ENCODE peak calls at places on chromosomes 4 and X, in seven cellular contexts. L, H, G, O, T, N and J are unnamed samples.

GRCh38 chr4:11704136-11704535 is 275.4 kb upstream of the HS3ST1 start:
- DNase-seq in L (no peak), H (no peak), G (no peak), O (no peak), T (no peak), N (no peak), J (no peak)

GRCh38 chr4:139740531-139741041 is 75.0 kb downstream of the MGST2 start:
- DNase-seq in L (no peak), H (peak; percentile 36), G (peak; percentile 82), O (peak; percentile 46), T (no peak), N (no peak), J (no peak)

GRCh38 chr4:54550415-54551171 is 107.2 kb upstream of the KIT start:
- DNase-seq in L (no peak), H (no peak), G (peak; percentile 10), O (peak; percentile 50), T (no peak), N (no peak), J (no peak)

GRCh38 chrX:74325130-74326059 is 21.4 kb downstream of the ZCCHC13 start:
- DNase-seq in L (no peak), H (no peak), G (no peak), O (no peak), T (peak; percentile 44), N (no peak), J (no peak)

GRCh38 chr4:87270144-87270543 is 49.7 kb upstream of the KLHL8 start:
- DNase-seq in L (no peak), H (no peak), G (peak; percentile 12), O (no peak), T (peak; percentile 13), N (no peak), J (no peak)

GRCh38 chr4:71209161-71209560 is 129.7 kb upstream of the SLC4A4 start:
- DNase-seq in L (no peak), H (no peak), G (no peak), O (no peak), T (no peak), N (no peak), J (no peak)

GRCh38 chr4:48939785-48940184 is 33.2 kb upstream of the OCIAD2 start:
- DNase-seq in L (no peak), H (peak; percentile 19), G (peak; percentile 8), O (peak; percentile 28), T (no peak), N (no peak), J (no peak)

GRCh38 chr4:174454815-174455473 is 67.3 kb downstream of the HPGD start:
- DNase-seq in L (no peak), H (no peak), G (no peak), O (no peak), T (no peak), N (no peak), J (no peak)

GRCh38 chr4:133776503-133776902 is 425.1 kb downstream of the PABPC4L start:
- DNase-seq in L (no peak), H (no peak), G (no peak), O (no peak), T (no peak), N (no peak), J (no peak)

GRCh38 chrX:34901761-34902160 is 40.8 kb upstream of the FAM47B start:
- DNase-seq in L (no peak), H (no peak), G (no peak), O (no peak), T (no peak), N (no peak), J (no peak)

GRCh38 chrX:46703980-46704379 is 54.9 kb downstream of the SLC9A7 start:
- DNase-seq in L (no peak), H (no peak), G (no peak), O (no peak), T (no peak), N (no peak), J (no peak)

GRCh38 chr4:107579099-107579498 is 140.9 kb downstream of the PAPSS1 start:
- DNase-seq in L (no peak), H (no peak), G (no peak), O (no peak), T (no peak), N (no peak), J (no peak)

GRCh38 chr4:141711211-141711610 is 74.8 kb downstream of the IL15 start:
- DNase-seq in L (peak; percentile 6), H (no peak), G (no peak), O (peak; percentile 18), T (no peak), N (no peak), J (no peak)

GRCh38 chr4:73653695-73654106 is 33.5 kb upstream of the RASSF6 start:
- DNase-seq in L (no peak), H (peak; percentile 40), G (no peak), O (peak; percentile 31), T (no peak), N (no peak), J (no peak)

GRCh38 chr4:48795108-48795507 is 15.0 kb upstream of the FRYL start:
- DNase-seq in L (no peak), H (no peak), G (no peak), O (no peak), T (no peak), N (no peak), J (no peak)

GRCh38 chr4:115219315-115219840 is 106.0 kb upstream of the NDST4 start:
- DNase-seq in L (no peak), H (no peak), G (no peak), O (no peak), T (no peak), N (no peak), J (no peak)

GRCh38 chr4:21885241-21885640 is 63.3 kb downstream of the KCNIP4 start:
- DNase-seq in L (no peak), H (no peak), G (no peak), O (no peak), T (no peak), N (no peak), J (no peak)

GRCh38 chrX:149541521-149542047 is 772 bp downstream of the EOLA1 start:
- DNase-seq in L (no peak), H (no peak), G (no peak), O (peak; percentile 20), T (no peak), N (no peak), J (no peak)

GRCh38 chrX:149630681-149631292 is 805 bp downstream of the TMEM185A start:
- DNase-seq in L (no peak), H (no peak), G (peak; percentile 11), O (peak; percentile 14), T (no peak), N (no peak), J (no peak)

GRCh38 chr4:86472377-86473019 is 112.6 kb upstream of the MAPK10 start:
- DNase-seq in L (no peak), H (no peak), G (no peak), O (peak; percentile 23), T (no peak), N (no peak), J (no peak)

DNA sequence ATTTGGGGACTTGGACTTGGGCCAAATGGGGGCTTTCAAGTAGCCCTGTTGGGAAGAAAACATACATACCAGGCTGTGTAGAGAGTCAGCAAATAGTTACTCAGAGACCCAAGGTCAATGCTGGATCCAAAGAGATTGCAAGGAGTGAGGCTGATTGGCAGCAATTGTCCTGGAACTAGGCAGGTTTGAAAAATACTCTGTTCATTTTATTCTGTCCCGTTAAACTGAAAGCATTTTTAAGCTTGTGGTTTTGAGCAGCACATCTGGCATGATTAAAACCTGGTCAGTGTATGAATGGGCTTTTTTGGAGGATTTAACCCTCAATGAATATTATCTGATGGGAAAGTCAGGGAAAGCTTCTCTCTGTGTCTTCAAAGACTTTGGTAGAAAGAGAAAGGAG is 294.3 kb upstream of the BOD1L1 start:
- DNase-seq in L (no peak), H (no peak), G (no peak), O (no peak), T (no peak), N (no peak), J (no peak)
- TF ChIP-seq CTCF in L (no peak), H (no peak), G (no peak), O (no peak), T (no peak), N (no peak), J (no peak)

DNA sequence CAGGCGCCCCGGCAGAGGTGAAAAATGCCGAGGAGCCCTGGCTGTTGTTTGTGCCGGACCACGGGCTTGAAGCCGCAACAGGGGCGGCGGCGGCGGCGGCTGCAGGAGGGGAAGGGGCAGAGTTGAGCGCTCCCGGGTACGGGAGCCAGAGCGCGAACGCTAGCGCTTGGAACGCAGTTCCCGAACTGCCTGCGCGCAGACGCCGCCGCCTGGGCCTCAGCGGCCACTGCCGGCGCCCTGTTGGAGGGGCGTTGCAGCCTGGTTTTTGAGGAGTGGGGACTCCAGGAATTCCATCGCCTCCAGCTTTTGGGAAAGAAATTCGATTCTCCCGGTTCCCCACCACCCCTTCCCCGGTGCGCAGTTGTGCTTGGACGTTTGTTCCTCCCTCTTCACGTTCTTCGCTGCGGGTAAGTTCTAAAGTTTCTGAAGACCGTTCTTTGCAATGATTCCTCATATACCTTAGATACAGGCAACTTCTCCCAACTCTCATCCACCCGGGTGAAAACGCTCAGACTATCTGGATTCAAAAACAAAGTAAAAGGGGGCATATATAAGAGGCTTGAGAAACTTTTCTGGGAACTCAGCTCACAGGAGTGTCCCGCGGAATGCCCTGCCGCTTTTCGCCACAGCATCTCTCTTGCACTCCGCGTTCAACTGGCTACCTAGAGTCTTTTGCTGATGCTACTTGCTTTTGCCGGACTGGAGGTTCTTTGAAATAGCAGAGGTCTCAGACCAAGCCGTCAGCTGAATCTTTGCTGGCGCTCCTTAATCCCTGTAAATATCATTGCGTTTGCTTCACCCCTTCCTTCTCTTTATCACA is 1.0 kb downstream of the FAT4 start:
- DNase-seq in L (peak; percentile 71), H (no peak), G (peak; percentile 38), O (peak; percentile 57), T (peak; percentile 72), N (no peak), J (no peak)
- TF ChIP-seq CTCF in L (no peak), H (no peak), G (peak; percentile 40), O (peak; percentile 17), T (no peak), N (no peak), J (no peak)

DNA sequence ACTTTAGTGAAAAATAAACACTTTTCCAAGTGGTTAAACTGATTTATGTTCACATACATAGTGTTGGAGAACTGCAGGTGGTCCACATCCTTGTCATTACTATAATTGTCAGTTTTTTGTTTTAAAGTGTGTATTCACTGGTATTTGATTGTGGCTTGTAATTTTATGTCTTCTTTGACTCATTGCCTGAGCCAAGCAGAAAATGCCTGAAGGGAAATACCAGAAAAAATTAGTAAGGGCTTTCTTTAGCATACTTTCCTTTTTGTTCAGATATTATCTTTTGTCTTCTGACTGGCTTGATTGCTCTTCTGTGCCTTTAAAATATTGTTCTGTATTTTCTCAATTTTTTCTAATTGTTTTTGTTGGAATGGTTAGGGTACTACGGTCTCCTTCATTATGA is 981.3 kb downstream of the C4orf33 start:
- DNase-seq in L (no peak), H (no peak), G (no peak), O (no peak), T (no peak), N (no peak), J (no peak)
- TF ChIP-seq CTCF in L (no peak), H (no peak), G (no peak), O (no peak), T (no peak), N (no peak), J (no peak)

DNA sequence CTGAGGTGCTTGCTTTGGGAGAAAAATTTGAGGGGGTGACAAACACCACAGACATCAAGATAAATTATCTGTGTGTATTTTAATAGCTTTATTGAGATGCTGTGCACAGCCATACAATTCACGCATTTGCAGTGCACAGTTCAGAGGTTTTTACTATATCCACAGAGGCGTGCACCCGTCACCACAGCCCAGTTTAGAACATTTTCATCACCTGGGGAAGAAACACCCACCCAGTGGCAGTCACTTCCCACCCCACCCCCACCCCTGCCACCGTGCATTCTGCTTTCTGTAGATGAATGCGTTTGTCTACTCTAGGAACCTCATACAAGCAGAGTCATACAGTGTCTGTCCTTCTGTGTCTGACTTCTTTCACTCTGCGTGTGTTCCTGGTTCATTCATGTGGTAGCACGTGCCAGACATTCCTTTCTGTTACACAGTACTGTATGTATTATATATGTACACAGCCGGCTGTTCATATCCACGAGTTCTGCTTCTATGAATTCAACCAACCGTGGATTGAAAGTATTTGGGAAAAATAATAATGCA is 122.8 kb downstream of the TBL1X start:
- DNase-seq in L (no peak), H (no peak), G (no peak), O (no peak), T (no peak), N (no peak), J (no peak)
- TF ChIP-seq CTCF in L (no peak), H (no peak), G (no peak), O (no peak), T (no peak), N (no peak), J (no peak)